ENCODE peak calls at places on chromosome 14, in nine cellular contexts. One of them, this sample, is unnamed. For H3K4me1, the result is how much of the 10 kb centered on the place peaks cover.

GRCh38 chr14:39015360-39015961 is 87.6 kb downstream of the SEC23A start:
- DNase-seq in neural progenitor cell: peak
- DNase-seq in adipocyte: peak
- DNase-seq in pancreas: peak
- DNase-seq in foreskin keratinocyte: no peak
- DNase-seq in CD8-positive, alpha-beta T cell: no peak
- DNase-seq in testis: peak
- DNase-seq in body of pancreas: peak
- DNase-seq in mesendoderm: peak
- DNase-seq in this sample: no peak

GRCh38 chr14:33709711-33710110 is 241.2 kb downstream of the EGLN3 start:
- DNase-seq in neural progenitor cell: no peak
- DNase-seq in body of pancreas: no peak
- DNase-seq in pancreas: no peak
- DNase-seq in mesendoderm: no peak
- DNase-seq in CD8-positive, alpha-beta T cell: no peak
- DNase-seq in foreskin keratinocyte: no peak
- DNase-seq in testis: no peak
- DNase-seq in adipocyte: no peak
- DNase-seq in this sample: no peak

GRCh38 chr14:53620325-53620716 is 336.3 kb downstream of the BMP4 start:
- DNase-seq in neural progenitor cell: no peak
- DNase-seq in body of pancreas: no peak
- DNase-seq in adipocyte: peak
- DNase-seq in testis: no peak
- DNase-seq in pancreas: no peak
- DNase-seq in CD8-positive, alpha-beta T cell: no peak
- DNase-seq in mesendoderm: peak
- DNase-seq in foreskin keratinocyte: no peak
- DNase-seq in this sample: no peak

GRCh38 chr14:22164616-22165015 is 424.4 kb downstream of the DAD1 start:
- DNase-seq in foreskin keratinocyte: no peak
- DNase-seq in mesendoderm: no peak
- DNase-seq in adipocyte: no peak
- DNase-seq in body of pancreas: no peak
- DNase-seq in testis: no peak
- DNase-seq in pancreas: no peak
- DNase-seq in CD8-positive, alpha-beta T cell: no peak
- DNase-seq in neural progenitor cell: no peak
- DNase-seq in this sample: no peak

GRCh38 chr14:103123634-103124500 is 606 bp downstream of the TNFAIP2 start:
- DNase-seq in CD8-positive, alpha-beta T cell: no peak
- DNase-seq in neural progenitor cell: peak
- DNase-seq in adipocyte: no peak
- DNase-seq in pancreas: no peak
- DNase-seq in foreskin keratinocyte: no peak
- DNase-seq in body of pancreas: no peak
- DNase-seq in testis: peak
- DNase-seq in mesendoderm: no peak
- DNase-seq in this sample: peak

GRCh38 chr14:26204954-26205479 is 392.8 kb downstream of the NOVA1 start:
- DNase-seq in adipocyte: no peak
- DNase-seq in body of pancreas: peak
- DNase-seq in mesendoderm: peak
- DNase-seq in CD8-positive, alpha-beta T cell: no peak
- DNase-seq in foreskin keratinocyte: no peak
- DNase-seq in neural progenitor cell: peak
- DNase-seq in testis: peak
- DNase-seq in pancreas: peak
- DNase-seq in this sample: peak

GRCh38 chr14:65961004-65961403 is 525.2 kb upstream of the CCDC196 start:
- DNase-seq in mesendoderm: peak
- DNase-seq in CD8-positive, alpha-beta T cell: peak
- DNase-seq in pancreas: peak
- DNase-seq in neural progenitor cell: peak
- DNase-seq in foreskin keratinocyte: no peak
- DNase-seq in testis: peak
- DNase-seq in body of pancreas: peak
- DNase-seq in adipocyte: peak
- DNase-seq in this sample: no peak

GRCh38 chr14:39268393-39268792 is 34.7 kb downstream of the MIA2 start:
- DNase-seq in body of pancreas: no peak
- DNase-seq in CD8-positive, alpha-beta T cell: no peak
- DNase-seq in neural progenitor cell: peak
- DNase-seq in foreskin keratinocyte: no peak
- DNase-seq in testis: no peak
- DNase-seq in adipocyte: peak
- DNase-seq in pancreas: no peak
- DNase-seq in mesendoderm: peak
- DNase-seq in this sample: no peak

GRCh38 chr14:95756751-95757150 is 42.8 kb upstream of the TCL1A start:
- DNase-seq in mesendoderm: no peak
- DNase-seq in CD8-positive, alpha-beta T cell: no peak
- DNase-seq in foreskin keratinocyte: no peak
- DNase-seq in adipocyte: no peak
- DNase-seq in neural progenitor cell: no peak
- DNase-seq in testis: no peak
- DNase-seq in body of pancreas: peak
- DNase-seq in pancreas: peak
- DNase-seq in this sample: no peak

GRCh38 chr14:100890044-100890443 is 13.5 kb downstream of the RTL1 start:
- DNase-seq in pancreas: no peak
- DNase-seq in neural progenitor cell: no peak
- DNase-seq in body of pancreas: peak
- DNase-seq in foreskin keratinocyte: no peak
- DNase-seq in adipocyte: no peak
- DNase-seq in CD8-positive, alpha-beta T cell: no peak
- DNase-seq in testis: no peak
- DNase-seq in mesendoderm: no peak
- DNase-seq in this sample: peak

GRCh38 chr14:61147369-61147897 is 133.7 kb downstream of the TMEM30B start:
- DNase-seq in pancreas: no peak
- DNase-seq in body of pancreas: no peak
- DNase-seq in mesendoderm: no peak
- DNase-seq in adipocyte: peak
- DNase-seq in testis: no peak
- DNase-seq in neural progenitor cell: no peak
- DNase-seq in CD8-positive, alpha-beta T cell: no peak
- DNase-seq in foreskin keratinocyte: no peak
- DNase-seq in this sample: no peak

GRCh38 chr14:36478782-36479181 is 41.2 kb downstream of the NKX2-1 start:
- DNase-seq in foreskin keratinocyte: peak
- DNase-seq in mesendoderm: no peak
- DNase-seq in body of pancreas: no peak
- DNase-seq in testis: no peak
- DNase-seq in neural progenitor cell: no peak
- DNase-seq in adipocyte: no peak
- DNase-seq in pancreas: no peak
- DNase-seq in CD8-positive, alpha-beta T cell: no peak
- DNase-seq in this sample: no peak

GRCh38 chr14:49761839-49762551 is 6.0 kb upstream of the KLHDC2 start:
- DNase-seq in neural progenitor cell: no peak
- DNase-seq in adipocyte: no peak
- DNase-seq in pancreas: no peak
- DNase-seq in mesendoderm: no peak
- DNase-seq in body of pancreas: no peak
- DNase-seq in testis: no peak
- DNase-seq in CD8-positive, alpha-beta T cell: no peak
- DNase-seq in foreskin keratinocyte: no peak
- DNase-seq in this sample: no peak

GRCh38 chr14:75286313-75286712 is 7.7 kb downstream of the FOS start:
- DNase-seq in testis: no peak
- DNase-seq in foreskin keratinocyte: no peak
- DNase-seq in body of pancreas: peak
- DNase-seq in CD8-positive, alpha-beta T cell: no peak
- DNase-seq in mesendoderm: peak
- DNase-seq in neural progenitor cell: no peak
- DNase-seq in adipocyte: peak
- DNase-seq in pancreas: no peak
- DNase-seq in this sample: no peak

GRCh38 chr14:75283884-75284563 is 5.4 kb downstream of the FOS start:
- DNase-seq in mesendoderm: peak
- DNase-seq in body of pancreas: peak
- DNase-seq in adipocyte: peak
- DNase-seq in neural progenitor cell: no peak
- DNase-seq in testis: no peak
- DNase-seq in foreskin keratinocyte: no peak
- DNase-seq in pancreas: peak
- DNase-seq in CD8-positive, alpha-beta T cell: no peak
- DNase-seq in this sample: peak

GRCh38 chr14:75283162-75283883 is 4.7 kb downstream of the FOS start:
- DNase-seq in mesendoderm: peak
- DNase-seq in neural progenitor cell: no peak
- DNase-seq in testis: no peak
- DNase-seq in pancreas: peak
- DNase-seq in body of pancreas: peak
- DNase-seq in foreskin keratinocyte: peak
- DNase-seq in adipocyte: peak
- DNase-seq in CD8-positive, alpha-beta T cell: no peak
- DNase-seq in this sample: no peak

GRCh38 chr14:75282166-75282547 is 3.5 kb downstream of the FOS start:
- DNase-seq in CD8-positive, alpha-beta T cell: no peak
- DNase-seq in mesendoderm: peak
- DNase-seq in foreskin keratinocyte: peak
- DNase-seq in testis: no peak
- DNase-seq in body of pancreas: no peak
- DNase-seq in pancreas: no peak
- DNase-seq in adipocyte: peak
- DNase-seq in neural progenitor cell: no peak
- DNase-seq in this sample: no peak

GRCh38 chr14:75285331-75285730 is 6.7 kb downstream of the FOS start:
- DNase-seq in mesendoderm: no peak
- DNase-seq in neural progenitor cell: no peak
- DNase-seq in pancreas: no peak
- DNase-seq in adipocyte: no peak
- DNase-seq in body of pancreas: no peak
- DNase-seq in CD8-positive, alpha-beta T cell: no peak
- DNase-seq in testis: no peak
- DNase-seq in foreskin keratinocyte: no peak
- DNase-seq in this sample: no peak
- H3K4me1 ChIP-seq in mesendoderm: under half
- H3K4me1 ChIP-seq in neural progenitor cell: under half
- H3K4me1 ChIP-seq in pancreas: under half
- H3K4me1 ChIP-seq in adipocyte: under half
- H3K4me1 ChIP-seq in body of pancreas: under half
- H3K4me1 ChIP-seq in CD8-positive, alpha-beta T cell: under half
- H3K4me1 ChIP-seq in testis: under half
- H3K4me1 ChIP-seq in foreskin keratinocyte: under half
- H3K4me1 ChIP-seq in this sample: under half

DNA sequence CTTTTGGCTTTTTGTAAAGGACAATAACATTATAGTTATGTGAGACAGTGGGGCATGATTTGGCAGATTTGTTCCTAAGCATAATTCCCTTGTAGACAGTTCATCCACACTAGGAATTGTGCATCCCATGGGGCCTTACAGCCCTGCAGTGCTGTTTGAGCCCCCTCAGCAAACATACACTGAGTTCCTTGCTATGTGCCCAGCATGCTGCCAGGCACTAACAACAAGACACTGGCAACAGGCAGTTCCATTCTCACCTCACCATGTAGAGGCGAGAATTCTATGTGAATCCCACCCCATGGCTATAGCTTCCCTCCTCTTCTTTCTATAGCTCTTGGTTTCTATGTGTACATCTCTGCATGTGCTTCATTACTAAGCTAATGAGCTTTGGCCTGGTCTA is 1.9 kb downstream of the THTPA start:
- DNase-seq in neural progenitor cell: no peak
- DNase-seq in pancreas: no peak
- DNase-seq in testis: no peak
- DNase-seq in body of pancreas: no peak
- DNase-seq in adipocyte: no peak
- DNase-seq in CD8-positive, alpha-beta T cell: no peak
- DNase-seq in foreskin keratinocyte: no peak
- DNase-seq in mesendoderm: no peak
- DNase-seq in this sample: no peak
- H3K4me1 ChIP-seq in neural progenitor cell: under half
- H3K4me1 ChIP-seq in pancreas: under half
- H3K4me1 ChIP-seq in testis: under half
- H3K4me1 ChIP-seq in body of pancreas: under half
- H3K4me1 ChIP-seq in adipocyte: under half
- H3K4me1 ChIP-seq in CD8-positive, alpha-beta T cell: under half
- H3K4me1 ChIP-seq in foreskin keratinocyte: under half
- H3K4me1 ChIP-seq in mesendoderm: under half
- H3K4me1 ChIP-seq in this sample: under half

DNA sequence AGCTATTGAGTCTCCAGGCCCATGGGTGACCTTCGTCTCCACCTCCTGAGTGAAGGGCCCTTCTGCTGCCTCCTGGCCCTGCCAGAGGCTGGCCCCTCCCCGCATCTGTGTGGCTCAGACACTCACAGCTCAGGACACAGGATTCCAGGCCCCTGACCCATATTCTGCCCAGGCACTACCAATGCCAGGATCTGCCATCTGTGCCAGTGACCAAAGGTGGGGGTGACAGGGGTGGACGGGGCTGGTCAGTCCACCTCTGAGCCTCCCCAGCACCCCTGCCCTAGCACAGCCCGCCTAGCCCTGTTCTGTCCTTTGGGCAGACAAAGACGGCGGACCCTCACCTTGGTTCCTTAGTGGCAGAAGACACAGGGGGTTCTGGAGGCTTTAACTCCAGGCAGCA is 2.8 kb downstream of the ASB2 start:
- DNase-seq in pancreas: no peak
- DNase-seq in neural progenitor cell: no peak
- DNase-seq in body of pancreas: no peak
- DNase-seq in CD8-positive, alpha-beta T cell: no peak
- DNase-seq in adipocyte: no peak
- DNase-seq in mesendoderm: no peak
- DNase-seq in foreskin keratinocyte: no peak
- DNase-seq in testis: no peak
- DNase-seq in this sample: no peak
- H3K4me1 ChIP-seq in pancreas: under half
- H3K4me1 ChIP-seq in neural progenitor cell: under half
- H3K4me1 ChIP-seq in body of pancreas: under half
- H3K4me1 ChIP-seq in CD8-positive, alpha-beta T cell: under half
- H3K4me1 ChIP-seq in adipocyte: under half
- H3K4me1 ChIP-seq in mesendoderm: under half
- H3K4me1 ChIP-seq in foreskin keratinocyte: under half
- H3K4me1 ChIP-seq in testis: under half
- H3K4me1 ChIP-seq in this sample: under half

DNA sequence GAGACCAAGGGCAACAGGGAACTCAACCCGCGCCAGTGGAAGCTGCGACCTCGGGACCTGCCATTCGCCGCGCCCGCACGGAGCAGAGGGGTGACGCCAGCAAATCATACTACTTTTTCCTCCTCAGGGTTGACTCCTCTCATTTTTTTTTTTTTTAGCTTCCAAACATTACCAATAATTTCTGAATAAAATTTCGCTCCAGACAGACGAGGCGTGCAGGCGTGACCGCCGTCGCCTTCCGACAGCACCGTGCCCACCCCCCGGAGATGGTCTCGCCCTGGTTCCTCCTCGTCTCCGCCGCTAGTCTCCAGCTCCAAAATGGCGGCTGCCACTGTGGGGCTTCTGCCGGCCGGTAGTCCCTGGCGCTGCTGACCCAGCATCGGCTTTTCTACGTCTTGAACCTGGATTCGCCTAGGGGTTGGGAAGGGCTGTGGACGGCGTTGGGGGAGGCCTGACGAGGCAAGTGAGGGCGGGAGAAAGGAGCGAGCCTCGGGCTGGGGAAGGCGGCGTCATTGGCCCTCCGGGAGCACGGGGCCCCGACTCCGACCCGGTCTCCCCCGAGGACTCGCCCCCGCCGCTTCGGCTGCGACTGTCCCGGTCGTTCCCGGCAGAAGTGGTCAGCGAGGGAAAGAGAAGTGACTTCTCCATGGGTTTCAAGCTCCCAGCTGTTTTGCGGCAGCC is at the start of the genes CPSF2 and NDUFB1:
- DNase-seq in mesendoderm: peak
- DNase-seq in testis: peak
- DNase-seq in foreskin keratinocyte: peak
- DNase-seq in pancreas: peak
- DNase-seq in neural progenitor cell: peak
- DNase-seq in CD8-positive, alpha-beta T cell: peak
- DNase-seq in adipocyte: peak
- DNase-seq in body of pancreas: peak
- DNase-seq in this sample: peak
- H3K4me1 ChIP-seq in mesendoderm: under half
- H3K4me1 ChIP-seq in testis: under half
- H3K4me1 ChIP-seq in foreskin keratinocyte: under half
- H3K4me1 ChIP-seq in pancreas: under half
- H3K4me1 ChIP-seq in neural progenitor cell: under half
- H3K4me1 ChIP-seq in CD8-positive, alpha-beta T cell: under half
- H3K4me1 ChIP-seq in adipocyte: under half
- H3K4me1 ChIP-seq in body of pancreas: under half
- H3K4me1 ChIP-seq in this sample: under half

This sample was measured in tibial artery.